ENCODE peak calls at places on chromosomes 16 and 17, in five cellular contexts. One of them, this sample, is unnamed.

GRCh38 chr17:17792551-17793377 is 44.0 kb downstream of the SREBF1 start:
- DNase-seq in body of pancreas: no peak
- DNase-seq in activated CD8-positive, alpha-beta T cell treated with anti-CD3 and anti-CD28 coated beads for 36 hours: peak; percentile 79
- DNase-seq in A549: no peak
- DNase-seq in psoas muscle: peak; percentile 37
- DNase-seq in this sample: no peak

GRCh38 chr17:17722081-17722905 is 41.0 kb downstream of the RAI1 start:
- DNase-seq in body of pancreas: no peak
- DNase-seq in activated CD8-positive, alpha-beta T cell treated with anti-CD3 and anti-CD28 coated beads for 36 hours: no peak
- DNase-seq in A549: no peak
- DNase-seq in psoas muscle: no peak
- DNase-seq in this sample: no peak

GRCh38 chr17:4978720-4979119 is 8.8 kb downstream of the CAMTA2 start:
- DNase-seq in body of pancreas: no peak
- DNase-seq in activated CD8-positive, alpha-beta T cell treated with anti-CD3 and anti-CD28 coated beads for 36 hours: no peak
- DNase-seq in A549: no peak
- DNase-seq in psoas muscle: no peak
- DNase-seq in this sample: no peak

GRCh38 chr17:14373587-14374259 is 72.8 kb downstream of the HS3ST3B1 start:
- DNase-seq in body of pancreas: no peak
- DNase-seq in activated CD8-positive, alpha-beta T cell treated with anti-CD3 and anti-CD28 coated beads for 36 hours: no peak
- DNase-seq in A549: no peak
- DNase-seq in psoas muscle: no peak
- DNase-seq in this sample: no peak

GRCh38 chr17:2303278-2304188 is at the start of the genes SMG6 and SRR:
- DNase-seq in body of pancreas: peak; percentile 94
- DNase-seq in activated CD8-positive, alpha-beta T cell treated with anti-CD3 and anti-CD28 coated beads for 36 hours: peak; percentile 95
- DNase-seq in A549: peak; percentile 95
- DNase-seq in psoas muscle: peak; percentile 95
- DNase-seq in this sample: peak; percentile 82

GRCh38 chr16:87317766-87318121 is 552 bp upstream of the C16orf95 start:
- DNase-seq in body of pancreas: peak; percentile 66
- DNase-seq in activated CD8-positive, alpha-beta T cell treated with anti-CD3 and anti-CD28 coated beads for 36 hours: peak; percentile 68
- DNase-seq in A549: peak; percentile 60
- DNase-seq in psoas muscle: peak; percentile 57
- DNase-seq in this sample: no peak

GRCh38 chr17:57987582-57988300 is at the start of gene VEZF1:
- DNase-seq in body of pancreas: peak; percentile 79
- DNase-seq in activated CD8-positive, alpha-beta T cell treated with anti-CD3 and anti-CD28 coated beads for 36 hours: peak; percentile 81
- DNase-seq in A549: peak; percentile 76
- DNase-seq in psoas muscle: peak; percentile 85
- DNase-seq in this sample: peak; percentile 67

GRCh38 chr16:84851192-84852127 is 31.7 kb downstream of the CRISPLD2 start:
- DNase-seq in body of pancreas: no peak
- DNase-seq in activated CD8-positive, alpha-beta T cell treated with anti-CD3 and anti-CD28 coated beads for 36 hours: no peak
- DNase-seq in A549: peak; percentile 73
- DNase-seq in psoas muscle: no peak
- DNase-seq in this sample: no peak

GRCh38 chr16:5560084-5560483 is 462.5 kb upstream of the EEF2KMT start:
- DNase-seq in body of pancreas: no peak
- DNase-seq in activated CD8-positive, alpha-beta T cell treated with anti-CD3 and anti-CD28 coated beads for 36 hours: peak; percentile 30
- DNase-seq in A549: no peak
- DNase-seq in psoas muscle: no peak
- DNase-seq in this sample: no peak

GRCh38 chr16:14193316-14193871 is 122.3 kb downstream of the MRTFB start:
- DNase-seq in body of pancreas: no peak
- DNase-seq in activated CD8-positive, alpha-beta T cell treated with anti-CD3 and anti-CD28 coated beads for 36 hours: peak; percentile 59
- DNase-seq in A549: no peak
- DNase-seq in psoas muscle: no peak
- DNase-seq in this sample: no peak

GRCh38 chr17:319266-319665 is 33.3 kb downstream of the RPH3AL start:
- DNase-seq in body of pancreas: no peak
- DNase-seq in activated CD8-positive, alpha-beta T cell treated with anti-CD3 and anti-CD28 coated beads for 36 hours: no peak
- DNase-seq in A549: no peak
- DNase-seq in psoas muscle: no peak
- DNase-seq in this sample: no peak

GRCh38 chr17:75398279-75398678 is 7.2 kb downstream of the GRB2 start:
- DNase-seq in body of pancreas: no peak
- DNase-seq in activated CD8-positive, alpha-beta T cell treated with anti-CD3 and anti-CD28 coated beads for 36 hours: no peak
- DNase-seq in A549: no peak
- DNase-seq in psoas muscle: no peak
- DNase-seq in this sample: no peak

GRCh38 chr16:30053376-30054015 is 12.1 kb upstream of the ALDOA start:
- DNase-seq in body of pancreas: no peak
- DNase-seq in activated CD8-positive, alpha-beta T cell treated with anti-CD3 and anti-CD28 coated beads for 36 hours: no peak
- DNase-seq in A549: no peak
- DNase-seq in psoas muscle: no peak
- DNase-seq in this sample: no peak

GRCh38 chr17:19387921-19388521 is 1.0 kb upstream of the MFAP4 start:
- DNase-seq in body of pancreas: no peak
- DNase-seq in activated CD8-positive, alpha-beta T cell treated with anti-CD3 and anti-CD28 coated beads for 36 hours: no peak
- DNase-seq in A549: no peak
- DNase-seq in psoas muscle: no peak
- DNase-seq in this sample: no peak

GRCh38 chr16:51820176-51820575 is 669.1 kb upstream of the SALL1 start:
- DNase-seq in body of pancreas: no peak
- DNase-seq in activated CD8-positive, alpha-beta T cell treated with anti-CD3 and anti-CD28 coated beads for 36 hours: no peak
- DNase-seq in A549: no peak
- DNase-seq in psoas muscle: no peak
- DNase-seq in this sample: no peak
- TF ChIP-seq CTCF in body of pancreas: no peak
- TF ChIP-seq CTCF in activated CD8-positive, alpha-beta T cell treated with anti-CD3 and anti-CD28 coated beads for 36 hours: no peak
- TF ChIP-seq CTCF in A549: no peak
- TF ChIP-seq CTCF in psoas muscle: no peak
- TF ChIP-seq CTCF in this sample: no peak

GRCh38 chr17:82003411-82004381 is 19.0 kb downstream of the CENPX start:
- DNase-seq in body of pancreas: no peak
- DNase-seq in activated CD8-positive, alpha-beta T cell treated with anti-CD3 and anti-CD28 coated beads for 36 hours: peak; percentile 23
- DNase-seq in A549: peak; percentile 95
- DNase-seq in psoas muscle: peak; percentile 88
- DNase-seq in this sample: no peak
- TF ChIP-seq CTCF in body of pancreas: no peak
- TF ChIP-seq CTCF in activated CD8-positive, alpha-beta T cell treated with anti-CD3 and anti-CD28 coated beads for 36 hours: no peak
- TF ChIP-seq CTCF in A549: no peak
- TF ChIP-seq CTCF in psoas muscle: no peak
- TF ChIP-seq CTCF in this sample: no peak

DNA sequence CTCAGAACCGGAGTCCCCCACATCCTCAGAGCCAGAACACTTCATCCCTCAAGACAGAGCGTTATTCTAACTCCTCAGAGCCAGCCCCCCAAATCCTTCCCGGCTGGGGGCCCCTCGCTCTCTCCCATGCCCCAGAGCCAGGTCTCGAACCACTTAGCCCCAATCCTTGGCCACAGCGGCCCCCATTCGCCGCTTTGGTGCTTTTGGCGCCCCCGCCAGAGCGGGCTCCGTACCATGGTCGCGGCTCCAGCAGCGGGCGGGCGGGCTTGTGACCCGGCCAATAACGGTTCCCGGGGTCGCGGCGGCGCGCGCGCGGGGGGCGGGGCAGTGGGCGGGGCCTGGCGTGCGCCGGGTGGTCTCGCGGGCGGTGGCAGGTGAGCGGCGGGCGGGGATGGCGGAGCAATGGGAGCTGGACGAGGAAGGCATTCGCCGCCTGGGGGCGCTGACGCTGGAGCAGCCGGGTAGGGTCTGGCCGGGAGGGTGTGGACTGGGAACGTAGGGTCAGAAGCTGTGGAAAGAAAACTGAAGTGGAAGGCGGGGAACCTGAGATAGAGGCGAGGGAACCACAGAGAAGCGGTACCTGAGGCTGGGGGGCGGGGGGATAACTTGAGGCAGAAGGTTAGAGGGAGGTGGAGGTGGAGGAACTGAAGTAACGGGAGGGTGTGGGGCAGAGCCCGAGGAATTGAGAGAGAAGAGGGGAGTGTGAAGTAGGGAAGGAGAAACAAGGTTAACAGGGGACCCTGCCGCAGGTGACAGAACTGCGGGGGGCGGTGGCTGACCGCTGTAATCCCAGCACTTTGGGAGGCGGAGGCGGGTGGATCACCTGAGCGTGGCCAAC is at the start of the genes KCTD19 and LRRC36:
- DNase-seq in body of pancreas: peak; percentile 74
- DNase-seq in activated CD8-positive, alpha-beta T cell treated with anti-CD3 and anti-CD28 coated beads for 36 hours: peak; percentile 87
- DNase-seq in A549: peak; percentile 93
- DNase-seq in psoas muscle: peak; percentile 57
- DNase-seq in this sample: peak; percentile 95
- TF ChIP-seq CTCF in body of pancreas: peak; percentile 39
- TF ChIP-seq CTCF in activated CD8-positive, alpha-beta T cell treated with anti-CD3 and anti-CD28 coated beads for 36 hours: peak; percentile 55
- TF ChIP-seq CTCF in A549: peak; percentile 62
- TF ChIP-seq CTCF in psoas muscle: peak; percentile 27
- TF ChIP-seq CTCF in this sample: peak; percentile 69

GRCh38 chr16:68234188-68235104 is 1.5 kb downstream of the ESRP2 start:
- DNase-seq in body of pancreas: peak; percentile 98
- DNase-seq in activated CD8-positive, alpha-beta T cell treated with anti-CD3 and anti-CD28 coated beads for 36 hours: peak; percentile 16
- DNase-seq in A549: no peak
- DNase-seq in psoas muscle: no peak
- DNase-seq in this sample: no peak
- TF ChIP-seq CTCF in body of pancreas: no peak
- TF ChIP-seq CTCF in activated CD8-positive, alpha-beta T cell treated with anti-CD3 and anti-CD28 coated beads for 36 hours: no peak
- TF ChIP-seq CTCF in A549: no peak
- TF ChIP-seq CTCF in psoas muscle: no peak
- TF ChIP-seq CTCF in this sample: no peak

DNA sequence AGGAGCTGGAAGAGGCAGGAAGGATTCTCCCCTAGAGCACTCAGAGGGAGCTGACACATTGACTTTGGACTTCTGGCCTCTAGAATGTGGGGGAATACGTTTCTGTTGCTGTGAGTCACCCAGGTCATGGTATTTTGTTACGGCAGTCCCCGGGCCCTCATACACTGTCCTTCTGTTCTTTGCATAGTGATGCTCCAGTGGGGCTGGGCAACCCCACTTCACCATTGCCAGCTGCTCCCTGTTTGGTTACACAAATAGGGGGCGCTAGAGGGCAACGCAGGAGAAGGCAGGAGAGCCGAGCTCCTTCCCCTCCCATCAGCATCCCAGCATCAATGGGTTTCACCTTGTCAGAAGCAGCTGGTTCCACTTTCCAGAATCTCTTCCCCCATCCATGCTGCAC is 257.7 kb upstream of the FOXF1 start:
- DNase-seq in body of pancreas: no peak
- DNase-seq in activated CD8-positive, alpha-beta T cell treated with anti-CD3 and anti-CD28 coated beads for 36 hours: peak; percentile 16
- DNase-seq in A549: no peak
- DNase-seq in psoas muscle: no peak
- DNase-seq in this sample: peak; percentile 39
- TF ChIP-seq CTCF in body of pancreas: no peak
- TF ChIP-seq CTCF in activated CD8-positive, alpha-beta T cell treated with anti-CD3 and anti-CD28 coated beads for 36 hours: peak; percentile 15
- TF ChIP-seq CTCF in A549: peak; percentile 31
- TF ChIP-seq CTCF in psoas muscle: no peak
- TF ChIP-seq CTCF in this sample: peak; percentile 53

GRCh38 chr17:78727476-78728229 is 54.4 kb downstream of the CYTH1 start:
- DNase-seq in body of pancreas: no peak
- DNase-seq in activated CD8-positive, alpha-beta T cell treated with anti-CD3 and anti-CD28 coated beads for 36 hours: no peak
- DNase-seq in A549: no peak
- DNase-seq in psoas muscle: no peak
- DNase-seq in this sample: no peak
- TF ChIP-seq CTCF in body of pancreas: no peak
- TF ChIP-seq CTCF in activated CD8-positive, alpha-beta T cell treated with anti-CD3 and anti-CD28 coated beads for 36 hours: no peak
- TF ChIP-seq CTCF in A549: no peak
- TF ChIP-seq CTCF in psoas muscle: no peak
- TF ChIP-seq CTCF in this sample: no peak

DNA sequence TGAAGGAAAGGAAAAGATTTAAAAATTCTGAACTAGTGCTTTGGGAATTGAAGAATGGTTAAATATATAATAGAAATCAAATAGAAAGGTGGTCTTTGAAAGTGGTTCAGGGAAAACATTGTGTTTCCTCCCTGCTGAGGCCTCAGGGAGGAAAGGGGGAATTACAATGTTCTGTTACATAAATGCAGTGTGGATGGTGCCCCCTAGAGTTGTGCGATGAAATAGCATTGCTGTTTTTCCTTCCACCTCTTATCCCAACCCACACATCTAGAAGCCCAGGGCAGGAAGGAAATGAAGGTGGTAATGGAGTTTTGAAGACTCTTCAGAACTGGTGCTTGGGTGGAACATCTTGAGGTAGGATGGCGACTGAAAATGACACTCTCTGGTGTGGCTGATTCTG is 6.4 kb upstream of the TOX3 start:
- DNase-seq in body of pancreas: no peak
- DNase-seq in activated CD8-positive, alpha-beta T cell treated with anti-CD3 and anti-CD28 coated beads for 36 hours: no peak
- DNase-seq in A549: no peak
- DNase-seq in psoas muscle: no peak
- DNase-seq in this sample: no peak
- TF ChIP-seq CTCF in body of pancreas: no peak
- TF ChIP-seq CTCF in activated CD8-positive, alpha-beta T cell treated with anti-CD3 and anti-CD28 coated beads for 36 hours: no peak
- TF ChIP-seq CTCF in A549: peak; percentile 32
- TF ChIP-seq CTCF in psoas muscle: no peak
- TF ChIP-seq CTCF in this sample: peak; percentile 68